ENCODE peak calls at places on chromosomes 3 and 15, in eight cellular contexts. One of them, this sample, is unnamed.

GRCh38 chr3:135582800-135583199 is 382.7 kb upstream of the PPP2R3A start:
- DNase-seq in tibial artery: no peak
- DNase-seq in ovary: no peak
- DNase-seq in GM23248: no peak
- DNase-seq in sigmoid colon: no peak
- DNase-seq in CD4-positive, alpha-beta T cell: no peak
- DNase-seq in fibroblast of lung: no peak
- DNase-seq in neuronal stem cell: no peak
- DNase-seq in this sample: no peak

GRCh38 chr15:62958528-62958927 is 84.0 kb upstream of the TPM1 start:
- DNase-seq in GM23248: peak; percentile 36
- DNase-seq in tibial artery: no peak
- DNase-seq in ovary: no peak
- DNase-seq in fibroblast of lung: peak; percentile 49
- DNase-seq in neuronal stem cell: no peak
- DNase-seq in CD4-positive, alpha-beta T cell: no peak
- DNase-seq in sigmoid colon: peak; percentile 72
- DNase-seq in this sample: no peak

GRCh38 chr3:127325630-127325961 is 37.8 kb upstream of the PRR20G start:
- DNase-seq in CD4-positive, alpha-beta T cell: no peak
- DNase-seq in neuronal stem cell: no peak
- DNase-seq in ovary: no peak
- DNase-seq in fibroblast of lung: no peak
- DNase-seq in GM23248: peak; percentile 38
- DNase-seq in tibial artery: no peak
- DNase-seq in sigmoid colon: no peak
- DNase-seq in this sample: no peak

GRCh38 chr3:185215873-185216586 is 37.8 kb downstream of the EHHADH start:
- DNase-seq in CD4-positive, alpha-beta T cell: no peak
- DNase-seq in GM23248: peak; percentile 50
- DNase-seq in tibial artery: no peak
- DNase-seq in sigmoid colon: no peak
- DNase-seq in fibroblast of lung: peak; percentile 42
- DNase-seq in neuronal stem cell: no peak
- DNase-seq in ovary: no peak
- DNase-seq in this sample: no peak

GRCh38 chr3:19645093-19645492 is 288.9 kb downstream of the EFHB start:
- DNase-seq in GM23248: no peak
- DNase-seq in fibroblast of lung: no peak
- DNase-seq in CD4-positive, alpha-beta T cell: no peak
- DNase-seq in sigmoid colon: no peak
- DNase-seq in tibial artery: no peak
- DNase-seq in ovary: no peak
- DNase-seq in neuronal stem cell: no peak
- DNase-seq in this sample: no peak

GRCh38 chr15:33789141-33789540 is 179.2 kb upstream of the CHRM5 start:
- DNase-seq in GM23248: peak; percentile 69
- DNase-seq in CD4-positive, alpha-beta T cell: no peak
- DNase-seq in neuronal stem cell: no peak
- DNase-seq in fibroblast of lung: peak; percentile 24
- DNase-seq in sigmoid colon: no peak
- DNase-seq in tibial artery: no peak
- DNase-seq in ovary: no peak
- DNase-seq in this sample: no peak

GRCh38 chr15:99348412-99348811 is 97.1 kb downstream of the LRRC28 start:
- DNase-seq in sigmoid colon: no peak
- DNase-seq in tibial artery: no peak
- DNase-seq in CD4-positive, alpha-beta T cell: no peak
- DNase-seq in GM23248: no peak
- DNase-seq in fibroblast of lung: no peak
- DNase-seq in neuronal stem cell: no peak
- DNase-seq in ovary: no peak
- DNase-seq in this sample: no peak

GRCh38 chr3:52398670-52399081 is 46.2 kb downstream of the SEMA3G start:
- DNase-seq in fibroblast of lung: no peak
- DNase-seq in CD4-positive, alpha-beta T cell: no peak
- DNase-seq in tibial artery: no peak
- DNase-seq in GM23248: no peak
- DNase-seq in sigmoid colon: no peak
- DNase-seq in ovary: no peak
- DNase-seq in neuronal stem cell: no peak
- DNase-seq in this sample: no peak

GRCh38 chr15:57827021-57827420 is 120.5 kb downstream of the POLR2M start:
- DNase-seq in neuronal stem cell: no peak
- DNase-seq in ovary: no peak
- DNase-seq in fibroblast of lung: no peak
- DNase-seq in sigmoid colon: no peak
- DNase-seq in CD4-positive, alpha-beta T cell: no peak
- DNase-seq in GM23248: no peak
- DNase-seq in tibial artery: no peak
- DNase-seq in this sample: no peak

GRCh38 chr3:144810150-144810549 is 838.5 kb downstream of the DIPK2A start:
- DNase-seq in sigmoid colon: no peak
- DNase-seq in tibial artery: no peak
- DNase-seq in fibroblast of lung: no peak
- DNase-seq in neuronal stem cell: no peak
- DNase-seq in CD4-positive, alpha-beta T cell: no peak
- DNase-seq in ovary: no peak
- DNase-seq in GM23248: no peak
- DNase-seq in this sample: no peak

GRCh38 chr15:69060041-69060481 is 45.6 kb downstream of the NOX5 start:
- DNase-seq in neuronal stem cell: no peak
- DNase-seq in CD4-positive, alpha-beta T cell: no peak
- DNase-seq in fibroblast of lung: no peak
- DNase-seq in tibial artery: no peak
- DNase-seq in sigmoid colon: peak; percentile 46
- DNase-seq in GM23248: no peak
- DNase-seq in ovary: no peak
- DNase-seq in this sample: no peak

GRCh38 chr3:120173056-120173675 is 78.9 kb upstream of the GSK3B start:
- DNase-seq in sigmoid colon: no peak
- DNase-seq in GM23248: peak; percentile 26
- DNase-seq in tibial artery: no peak
- DNase-seq in neuronal stem cell: no peak
- DNase-seq in ovary: no peak
- DNase-seq in CD4-positive, alpha-beta T cell: no peak
- DNase-seq in fibroblast of lung: no peak
- DNase-seq in this sample: no peak

GRCh38 chr15:92809064-92809879 is 90.9 kb upstream of the CHD2 start:
- DNase-seq in GM23248: peak; percentile 99
- DNase-seq in tibial artery: peak; percentile 99
- DNase-seq in sigmoid colon: peak; percentile 99
- DNase-seq in ovary: peak; percentile 98
- DNase-seq in fibroblast of lung: peak; percentile 97
- DNase-seq in neuronal stem cell: peak; percentile 98
- DNase-seq in CD4-positive, alpha-beta T cell: peak; percentile 96
- DNase-seq in this sample: peak; percentile 87

GRCh38 chr3:189914799-189915198 is 205.9 kb downstream of the P3H2 start:
- DNase-seq in GM23248: peak; percentile 94
- DNase-seq in sigmoid colon: no peak
- DNase-seq in CD4-positive, alpha-beta T cell: no peak
- DNase-seq in tibial artery: no peak
- DNase-seq in neuronal stem cell: no peak
- DNase-seq in ovary: no peak
- DNase-seq in fibroblast of lung: peak; percentile 91
- DNase-seq in this sample: no peak

GRCh38 chr15:54289590-54290136 is 311.4 kb downstream of the UNC13C start:
- DNase-seq in CD4-positive, alpha-beta T cell: no peak
- DNase-seq in fibroblast of lung: no peak
- DNase-seq in tibial artery: no peak
- DNase-seq in ovary: no peak
- DNase-seq in sigmoid colon: no peak
- DNase-seq in neuronal stem cell: no peak
- DNase-seq in GM23248: no peak
- DNase-seq in this sample: no peak

GRCh38 chr3:168030488-168031054 is 65.2 kb downstream of the GOLIM4 start:
- DNase-seq in tibial artery: no peak
- DNase-seq in CD4-positive, alpha-beta T cell: no peak
- DNase-seq in sigmoid colon: no peak
- DNase-seq in neuronal stem cell: no peak
- DNase-seq in GM23248: no peak
- DNase-seq in fibroblast of lung: no peak
- DNase-seq in ovary: no peak
- DNase-seq in this sample: no peak

GRCh38 chr15:61639491-61639890 is 410.4 kb upstream of the RORA start:
- DNase-seq in sigmoid colon: no peak
- DNase-seq in fibroblast of lung: no peak
- DNase-seq in ovary: no peak
- DNase-seq in neuronal stem cell: no peak
- DNase-seq in CD4-positive, alpha-beta T cell: no peak
- DNase-seq in tibial artery: no peak
- DNase-seq in GM23248: no peak
- DNase-seq in this sample: no peak

GRCh38 chr3:76122007-76122406 is 336.7 kb upstream of the ZNF717 start:
- DNase-seq in fibroblast of lung: peak; percentile 18
- DNase-seq in tibial artery: no peak
- DNase-seq in GM23248: peak; percentile 56
- DNase-seq in ovary: no peak
- DNase-seq in CD4-positive, alpha-beta T cell: no peak
- DNase-seq in neuronal stem cell: no peak
- DNase-seq in sigmoid colon: no peak
- DNase-seq in this sample: no peak

GRCh38 chr3:172592898-172593669 is 69.9 kb upstream of the TNFSF10 start:
- DNase-seq in neuronal stem cell: no peak
- DNase-seq in ovary: no peak
- DNase-seq in fibroblast of lung: no peak
- DNase-seq in GM23248: no peak
- DNase-seq in CD4-positive, alpha-beta T cell: no peak
- DNase-seq in tibial artery: no peak
- DNase-seq in sigmoid colon: no peak
- DNase-seq in this sample: no peak

GRCh38 chr3:11637901-11638668 is 5.6 kb downstream of the VGLL4 start:
- DNase-seq in sigmoid colon: no peak
- DNase-seq in neuronal stem cell: no peak
- DNase-seq in fibroblast of lung: peak; percentile 59
- DNase-seq in tibial artery: no peak
- DNase-seq in ovary: no peak
- DNase-seq in CD4-positive, alpha-beta T cell: no peak
- DNase-seq in GM23248: peak; percentile 85
- DNase-seq in this sample: no peak

GRCh38 chr3:62369476-62369743 is 3.9 kb downstream of the FEZF2 start:
- DNase-seq in neuronal stem cell: no peak
- DNase-seq in GM23248: no peak
- DNase-seq in tibial artery: no peak
- DNase-seq in sigmoid colon: no peak
- DNase-seq in CD4-positive, alpha-beta T cell: no peak
- DNase-seq in fibroblast of lung: no peak
- DNase-seq in ovary: no peak
- DNase-seq in this sample: no peak

GRCh38 chr15:78004222-78004727 is 73.2 kb downstream of the TBC1D2B start:
- DNase-seq in fibroblast of lung: no peak
- DNase-seq in sigmoid colon: peak; percentile 63
- DNase-seq in CD4-positive, alpha-beta T cell: no peak
- DNase-seq in neuronal stem cell: no peak
- DNase-seq in tibial artery: no peak
- DNase-seq in ovary: no peak
- DNase-seq in GM23248: no peak
- DNase-seq in this sample: no peak
- H3K27ac ChIP-seq in fibroblast of lung: no peak overlapping the region
- H3K27ac ChIP-seq in sigmoid colon: peak overlapping the region; percentile 78
- H3K27ac ChIP-seq in CD4-positive, alpha-beta T cell: peak overlapping the region; percentile 29
- H3K27ac ChIP-seq in neuronal stem cell: no peak overlapping the region
- H3K27ac ChIP-seq in tibial artery: peak overlapping the region; percentile 30
- H3K27ac ChIP-seq in ovary: no peak overlapping the region
- H3K27ac ChIP-seq in GM23248: no peak overlapping the region
- H3K27ac ChIP-seq in this sample: no peak overlapping the region

DNA sequence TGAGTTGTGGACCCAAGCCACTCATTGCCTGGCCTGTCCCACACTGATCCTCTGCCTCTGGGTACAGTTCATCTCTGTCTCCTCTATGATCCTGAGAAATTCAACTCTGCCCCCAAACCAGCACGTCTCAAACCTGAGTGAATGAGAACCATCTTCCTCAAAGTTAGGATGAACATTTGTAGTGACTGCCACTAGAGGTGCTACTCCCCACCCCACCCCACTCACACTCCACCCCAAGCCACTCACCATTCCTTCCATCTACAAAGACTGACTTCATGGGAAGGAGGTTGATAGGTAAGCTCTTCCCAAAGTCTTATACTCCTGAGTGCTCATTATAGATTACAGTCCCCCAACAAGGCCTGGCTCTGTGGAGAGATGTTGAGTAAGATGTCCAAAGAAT is 43.8 kb downstream of the NEK10 start:
- DNase-seq in ovary: no peak
- DNase-seq in sigmoid colon: no peak
- DNase-seq in neuronal stem cell: no peak
- DNase-seq in GM23248: peak; percentile 14
- DNase-seq in CD4-positive, alpha-beta T cell: no peak
- DNase-seq in tibial artery: no peak
- DNase-seq in fibroblast of lung: no peak
- DNase-seq in this sample: no peak
- H3K27ac ChIP-seq in ovary: no peak overlapping the region
- H3K27ac ChIP-seq in sigmoid colon: peak overlapping the region; percentile 82
- H3K27ac ChIP-seq in neuronal stem cell: no peak overlapping the region
- H3K27ac ChIP-seq in GM23248: peak overlapping the region; percentile 83
- H3K27ac ChIP-seq in CD4-positive, alpha-beta T cell: no peak overlapping the region
- H3K27ac ChIP-seq in tibial artery: peak overlapping the region; percentile 39
- H3K27ac ChIP-seq in fibroblast of lung: peak overlapping the region; percentile 84
- H3K27ac ChIP-seq in this sample: no peak overlapping the region

DNA sequence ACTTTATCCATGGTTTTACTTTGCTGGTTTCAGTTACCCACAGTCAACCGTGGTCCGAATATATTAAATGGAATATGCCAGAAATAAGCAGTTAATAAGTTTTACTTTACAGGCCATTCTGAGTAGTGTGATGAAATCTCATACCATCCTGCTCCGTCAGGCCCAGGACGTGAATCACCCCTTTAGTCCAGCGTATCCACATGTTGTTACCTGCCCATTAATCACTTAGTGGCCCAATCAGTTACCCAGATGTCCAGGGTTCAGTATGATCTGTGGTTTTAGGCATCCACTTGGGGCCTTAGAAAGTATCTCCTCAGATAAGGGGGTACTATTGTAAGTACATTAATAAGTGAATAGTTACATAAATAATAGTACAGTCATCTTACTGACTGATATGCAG is 88.0 kb downstream of the TTBK2 start:
- DNase-seq in fibroblast of lung: peak; percentile 65
- DNase-seq in ovary: no peak
- DNase-seq in GM23248: peak; percentile 87
- DNase-seq in CD4-positive, alpha-beta T cell: no peak
- DNase-seq in sigmoid colon: no peak
- DNase-seq in tibial artery: no peak
- DNase-seq in neuronal stem cell: no peak
- DNase-seq in this sample: no peak
- H3K27ac ChIP-seq in fibroblast of lung: no peak overlapping the region
- H3K27ac ChIP-seq in ovary: no peak overlapping the region
- H3K27ac ChIP-seq in GM23248: peak overlapping the region; percentile 17
- H3K27ac ChIP-seq in CD4-positive, alpha-beta T cell: no peak overlapping the region
- H3K27ac ChIP-seq in sigmoid colon: no peak overlapping the region
- H3K27ac ChIP-seq in tibial artery: no peak overlapping the region
- H3K27ac ChIP-seq in neuronal stem cell: no peak overlapping the region
- H3K27ac ChIP-seq in this sample: no peak overlapping the region

DNA sequence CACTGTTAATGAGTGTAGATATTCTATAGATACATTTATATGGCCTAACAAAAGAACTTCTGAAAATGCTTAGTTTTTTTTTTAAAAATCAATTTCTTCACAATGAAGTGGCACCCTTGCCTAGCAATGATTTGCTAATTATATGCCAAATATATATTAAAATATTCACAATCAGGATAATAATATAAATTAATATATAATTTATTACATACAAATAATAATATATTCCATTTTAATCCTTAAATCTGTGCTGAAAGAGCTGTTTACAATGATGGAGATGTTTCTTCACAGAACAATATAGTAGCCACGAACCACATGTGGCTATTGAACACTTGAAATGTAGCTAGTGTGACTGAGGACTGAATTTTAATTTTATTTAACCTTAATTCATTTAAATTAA is 648.4 kb upstream of the GBE1 start:
- DNase-seq in GM23248: no peak
- DNase-seq in fibroblast of lung: no peak
- DNase-seq in tibial artery: no peak
- DNase-seq in CD4-positive, alpha-beta T cell: no peak
- DNase-seq in neuronal stem cell: no peak
- DNase-seq in sigmoid colon: no peak
- DNase-seq in ovary: no peak
- DNase-seq in this sample: no peak
- H3K27ac ChIP-seq in GM23248: no peak overlapping the region
- H3K27ac ChIP-seq in fibroblast of lung: no peak overlapping the region
- H3K27ac ChIP-seq in tibial artery: no peak overlapping the region
- H3K27ac ChIP-seq in CD4-positive, alpha-beta T cell: no peak overlapping the region
- H3K27ac ChIP-seq in neuronal stem cell: no peak overlapping the region
- H3K27ac ChIP-seq in sigmoid colon: no peak overlapping the region
- H3K27ac ChIP-seq in ovary: no peak overlapping the region
- H3K27ac ChIP-seq in this sample: no peak overlapping the region

This sample was measured in thoracic aorta.